ENCODE peak calls at places on chromosomes 6 and 20, in five cellular contexts. One of them, this sample, is unnamed.

GRCh38 chr6:35470663-35471120 is 2.5 kb downstream of the RPL10A start:
- DNase-seq in memory B cell: no peak
- DNase-seq in amniotic stem cell: no peak
- DNase-seq in non-pigmented ciliary epithelial cell: no peak
- DNase-seq in naive B cell: no peak
- DNase-seq in this sample: peak

GRCh38 chr6:139984317-139984716 is 609.9 kb upstream of the CITED2 start:
- DNase-seq in amniotic stem cell: no peak
- DNase-seq in memory B cell: no peak
- DNase-seq in non-pigmented ciliary epithelial cell: no peak
- DNase-seq in naive B cell: no peak
- DNase-seq in this sample: no peak

GRCh38 chr6:7042654-7043545 is 64.9 kb upstream of the RREB1 start:
- DNase-seq in amniotic stem cell: no peak
- DNase-seq in naive B cell: no peak
- DNase-seq in memory B cell: no peak
- DNase-seq in non-pigmented ciliary epithelial cell: no peak
- DNase-seq in this sample: no peak

GRCh38 chr20:43913291-43914025 is 1.2 kb upstream of the TOX2 start:
- DNase-seq in naive B cell: no peak
- DNase-seq in memory B cell: no peak
- DNase-seq in amniotic stem cell: no peak
- DNase-seq in non-pigmented ciliary epithelial cell: no peak
- DNase-seq in this sample: no peak

GRCh38 chr6:9563996-9564395 is 850.9 kb downstream of the TFAP2A start:
- DNase-seq in non-pigmented ciliary epithelial cell: no peak
- DNase-seq in naive B cell: no peak
- DNase-seq in memory B cell: no peak
- DNase-seq in amniotic stem cell: no peak
- DNase-seq in this sample: no peak

GRCh38 chr6:170080169-170080827 is 210.6 kb downstream of the DLL1 start:
- DNase-seq in amniotic stem cell: no peak
- DNase-seq in memory B cell: no peak
- DNase-seq in naive B cell: no peak
- DNase-seq in non-pigmented ciliary epithelial cell: no peak
- DNase-seq in this sample: no peak

GRCh38 chr6:34138924-34139323 is 7.0 kb downstream of the GRM4 start:
- DNase-seq in naive B cell: no peak
- DNase-seq in non-pigmented ciliary epithelial cell: no peak
- DNase-seq in memory B cell: no peak
- DNase-seq in amniotic stem cell: no peak
- DNase-seq in this sample: no peak

GRCh38 chr6:63597142-63598000 is 25.1 kb downstream of the LOC128125822 start:
- DNase-seq in non-pigmented ciliary epithelial cell: no peak
- DNase-seq in memory B cell: no peak
- DNase-seq in naive B cell: no peak
- DNase-seq in amniotic stem cell: no peak
- DNase-seq in this sample: no peak

GRCh38 chr6:113184291-113184690 is 672.9 kb upstream of the MARCKS start:
- DNase-seq in naive B cell: no peak
- DNase-seq in memory B cell: no peak
- DNase-seq in non-pigmented ciliary epithelial cell: peak
- DNase-seq in amniotic stem cell: peak
- DNase-seq in this sample: no peak

GRCh38 chr6:75588947-75589346 is 12.7 kb upstream of the SENP6 start:
- DNase-seq in memory B cell: no peak
- DNase-seq in amniotic stem cell: no peak
- DNase-seq in naive B cell: no peak
- DNase-seq in non-pigmented ciliary epithelial cell: no peak
- DNase-seq in this sample: no peak

GRCh38 chr6:19831358-19831757 is 5.8 kb upstream of the ID4 start:
- DNase-seq in non-pigmented ciliary epithelial cell: no peak
- DNase-seq in memory B cell: no peak
- DNase-seq in amniotic stem cell: no peak
- DNase-seq in naive B cell: no peak
- DNase-seq in this sample: no peak

GRCh38 chr6:27562027-27562410 is 89.1 kb upstream of the ZNF184 start:
- DNase-seq in amniotic stem cell: no peak
- DNase-seq in memory B cell: no peak
- DNase-seq in naive B cell: no peak
- DNase-seq in non-pigmented ciliary epithelial cell: no peak
- DNase-seq in this sample: no peak

GRCh38 chr6:111353914-111354464 is 129.0 kb downstream of the REV3L start:
- DNase-seq in memory B cell: no peak
- DNase-seq in non-pigmented ciliary epithelial cell: no peak
- DNase-seq in naive B cell: no peak
- DNase-seq in amniotic stem cell: no peak
- DNase-seq in this sample: no peak

GRCh38 chr20:20463933-20464374 is 96.0 kb downstream of the INSM1 start:
- DNase-seq in non-pigmented ciliary epithelial cell: no peak
- DNase-seq in memory B cell: peak
- DNase-seq in naive B cell: peak
- DNase-seq in amniotic stem cell: no peak
- DNase-seq in this sample: peak

GRCh38 chr20:48850257-48850656 is 22.5 kb upstream of the PREX1 start:
- DNase-seq in amniotic stem cell: no peak
- DNase-seq in non-pigmented ciliary epithelial cell: no peak
- DNase-seq in naive B cell: no peak
- DNase-seq in memory B cell: no peak
- DNase-seq in this sample: no peak

This sample was measured in NAMALWA.